ENCODE peak calls at places on chromosomes 13 and 19, in seven cellular contexts. I, C, K, O, W, S and J are unnamed samples.
A peak's percentile ranks its signal among the peaks of the same experiment; 100 is the strongest.

GRCh38 chr19:14375582-14376291 is 5.5 kb upstream of the ADGRE5 start:
- DNase-seq in I (no peak), C (peak; percentile 68), K (no peak), O (no peak), W (no peak), S (no peak), J (no peak)

GRCh38 chr13:60402022-60402421 is 5.0 kb downstream of the TDRD3 start:
- DNase-seq in I (no peak), C (no peak), K (peak; percentile 63), O (no peak), W (no peak), S (no peak), J (no peak)

GRCh38 chr19:42185281-42185680 is 32.2 kb downstream of the DEDD2 start:
- DNase-seq in I (no peak), C (no peak), K (no peak), O (no peak), W (no peak), S (peak; percentile 35), J (no peak)

GRCh38 chr19:8204961-8205360 is 4.2 kb upstream of the CERS4 start:
- DNase-seq in I (no peak), C (no peak), K (no peak), O (no peak), W (no peak), S (no peak), J (no peak)

GRCh38 chr19:49361438-49362047 is 673 bp downstream of the TEAD2 start:
- DNase-seq in I (no peak), C (peak; percentile 91), K (peak; percentile 38), O (no peak), W (no peak), S (peak; percentile 57), J (peak; percentile 66)

GRCh38 chr19:45123440-45123850 is 30.5 kb downstream of the PPP1R37 start:
- DNase-seq in I (no peak), C (no peak), K (peak; percentile 55), O (no peak), W (no peak), S (no peak), J (no peak)

GRCh38 chr13:96958286-96958891 is 35.9 kb downstream of the OXGR1 start:
- DNase-seq in I (no peak), C (no peak), K (peak; percentile 45), O (no peak), W (peak; percentile 80), S (peak; percentile 44), J (no peak)

GRCh38 chr19:43798546-43799409 is 3.5 kb downstream of the LYPD5 start:
- DNase-seq in I (no peak), C (no peak), K (peak; percentile 82), O (peak; percentile 82), W (peak; percentile 37), S (no peak), J (no peak)

GRCh38 chr13:51177188-51177587 is 45.0 kb upstream of the FAM124A start:
- DNase-seq in I (no peak), C (no peak), K (no peak), O (no peak), W (no peak), S (no peak), J (no peak)

GRCh38 chr13:48404952-48405351 is 8.0 kb downstream of the LPAR6 start:
- DNase-seq in I (no peak), C (no peak), K (no peak), O (no peak), W (no peak), S (no peak), J (no peak)

GRCh38 chr13:82206241-82206640 is 1676.0 kb downstream of the SLITRK1 start:
- DNase-seq in I (no peak), C (no peak), K (no peak), O (no peak), W (no peak), S (no peak), J (no peak)

GRCh38 chr19:44570984-44571684 is 41.7 kb upstream of the CEACAM20 start:
- DNase-seq in I (no peak), C (no peak), K (peak; percentile 72), O (peak; percentile 47), W (peak; percentile 36), S (peak; percentile 66), J (peak; percentile 49)

GRCh38 chr19:54245936-54246335 is 3.3 kb upstream of the LILRA6 start:
- DNase-seq in I (no peak), C (no peak), K (no peak), O (no peak), W (no peak), S (no peak), J (no peak)

GRCh38 chr13:31054632-31055031 is 107.1 kb downstream of the HSPH1 start:
- DNase-seq in I (no peak), C (no peak), K (no peak), O (no peak), W (no peak), S (no peak), J (no peak)

GRCh38 chr19:47573076-47574026 is at the start of gene ZNF541:
- DNase-seq in I (no peak), C (peak; percentile 41), K (no peak), O (peak; percentile 74), W (no peak), S (no peak), J (no peak)

GRCh38 chr13:99288069-99288468 is 19.1 kb downstream of the GPR183 start:
- DNase-seq in I (no peak), C (no peak), K (no peak), O (peak; percentile 68), W (no peak), S (no peak), J (no peak)

GRCh38 chr19:33133438-33134031 is 1.6 kb downstream of the WDR88 start:
- DNase-seq in I (no peak), C (no peak), K (no peak), O (no peak), W (no peak), S (no peak), J (no peak)

GRCh38 chr19:12828494-12828893 is 5.9 kb downstream of the RTBDN start:
- DNase-seq in I (no peak), C (no peak), K (no peak), O (peak; percentile 52), W (peak; percentile 55), S (no peak), J (no peak)

GRCh38 chr19:49573451-49573850 is 6.9 kb downstream of the NOSIP start:
- DNase-seq in I (no peak), C (no peak), K (peak; percentile 50), O (no peak), W (no peak), S (no peak), J (no peak)

GRCh38 chr19:49019242-49019932 is 2.5 kb upstream of the LHB start:
- DNase-seq in I (peak; percentile 38), C (peak; percentile 64), K (no peak), O (peak; percentile 58), W (no peak), S (peak; percentile 52), J (no peak)

GRCh38 chr19:13429563-13429962 is 76.7 kb downstream of the CACNA1A start:
- DNase-seq in I (no peak), C (no peak), K (no peak), O (no peak), W (no peak), S (no peak), J (peak; percentile 81)

GRCh38 chr19:5293607-5294089 is 47.0 kb downstream of the PTPRS start:
- DNase-seq in I (no peak), C (peak; percentile 43), K (no peak), O (peak; percentile 23), W (no peak), S (no peak), J (no peak)

GRCh38 chr19:54548806-54549205 is 24.8 kb upstream of the LILRA2 start:
- DNase-seq in I (no peak), C (no peak), K (no peak), O (no peak), W (no peak), S (no peak), J (no peak)

GRCh38 chr13:107867701-107868661 is 347.4 kb downstream of the LIG4 start:
- DNase-seq in I (no peak), C (no peak), K (no peak), O (peak; percentile 9), W (no peak), S (peak; percentile 79), J (no peak)

GRCh38 chr13:99275093-99275469 is 16.9 kb upstream of the GPR18 start:
- DNase-seq in I (no peak), C (no peak), K (peak; percentile 13), O (peak; percentile 36), W (no peak), S (peak; percentile 48), J (no peak)

GRCh38 chr19:33399081-33399744 is 25.7 kb downstream of the CEBPG start:
- DNase-seq in I (no peak), C (no peak), K (no peak), O (no peak), W (no peak), S (no peak), J (no peak)

GRCh38 chr19:40322271-40322610 is 26.0 kb downstream of the C19orf47 start:
- DNase-seq in I (no peak), C (no peak), K (peak; percentile 4), O (no peak), W (no peak), S (peak; percentile 8), J (no peak)

GRCh38 chr19:6736169-6736916 is 1.0 kb downstream of the GPR108 start:
- DNase-seq in I (peak; percentile 74), C (peak; percentile 79), K (peak; percentile 85), O (peak; percentile 77), W (peak; percentile 27), S (peak; percentile 84), J (peak; percentile 71)

GRCh38 chr19:49155005-49155826 is at the start of gene HRC:
- DNase-seq in I (no peak), C (no peak), K (no peak), O (no peak), W (no peak), S (no peak), J (no peak)

GRCh38 chr19:42547927-42548326 is 19.6 kb upstream of the CEACAM1 start:
- DNase-seq in I (no peak), C (no peak), K (no peak), O (no peak), W (no peak), S (no peak), J (no peak)